ENCODE peak calls at places on chromosomes 13 and 19, in five cellular contexts. N, B, S, O and W are unnamed samples.

GRCh38 chr13:19845758-19846157 is 17.7 kb downstream of the ZMYM5 start:
- DNase-seq in S (peak), N (no peak), O (no peak), B (peak), W (peak)

GRCh38 chr13:79862515-79862914 is 381.6 kb downstream of the NDFIP2 start:
- DNase-seq in O (no peak), B (no peak), N (no peak), S (no peak), W (no peak)

GRCh38 chr13:49627831-49628652 is at the start of gene ARL11:
- DNase-seq in O (peak), S (no peak), N (peak), B (peak), W (no peak)

GRCh38 chr19:6233051-6233826 is 46.5 kb downstream of the MLLT1 start:
- DNase-seq in N (no peak), O (no peak), B (no peak), S (no peak), W (no peak)

GRCh38 chr13:48184260-48184659 is 48.7 kb upstream of the ITM2B start:
- DNase-seq in S (no peak), N (no peak), O (no peak), B (no peak), W (no peak)

GRCh38 chr13:98346904-98347636 is 170.0 kb upstream of the RNF113B start:
- DNase-seq in N (no peak), B (no peak), S (no peak), O (no peak), W (no peak)

GRCh38 chr13:104586010-104586746 is 1520.0 kb upstream of the SLC10A2 start:
- DNase-seq in O (no peak), N (no peak), S (no peak), B (no peak), W (no peak)

GRCh38 chr13:76845367-76845766 is 40.8 kb downstream of the KCTD12 start:
- DNase-seq in N (no peak), B (no peak), O (no peak), S (no peak), W (no peak)

GRCh38 chr19:41957838-41958366 is 1.2 kb downstream of the RABAC1 start:
- DNase-seq in N (peak), B (peak), S (peak), O (no peak), W (peak)

GRCh38 chr19:38658462-38659306 is 11.2 kb downstream of the ACTN4 start:
- DNase-seq in S (peak), B (no peak), N (no peak), O (no peak), W (peak)

GRCh38 chr19:30799854-30800755 is 427.9 kb downstream of the ZNF536 start:
- DNase-seq in N (peak), S (peak), B (peak), O (no peak), W (peak)

GRCh38 chr19:45577111-45577905 is 7.3 kb downstream of the OPA3 start:
- DNase-seq in N (no peak), B (no peak), O (no peak), S (peak), W (peak)

DNA sequence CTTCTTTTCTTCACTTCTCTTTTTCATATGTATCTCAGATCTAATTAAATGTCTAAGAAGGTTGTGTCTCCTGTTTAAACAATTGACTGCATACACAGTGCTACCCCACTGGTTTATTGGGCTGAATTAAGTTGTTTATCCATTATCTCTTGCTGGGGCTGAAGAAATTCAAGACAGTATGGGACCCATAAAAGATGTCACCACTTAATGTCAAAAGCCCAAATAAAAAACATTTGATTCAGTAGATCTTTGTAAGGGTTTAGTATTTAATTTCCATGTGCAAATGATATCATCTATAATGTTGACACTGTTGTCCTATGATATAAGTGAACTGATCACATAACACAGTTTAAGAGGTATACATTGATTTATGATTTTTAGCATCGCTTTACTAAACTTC is 1431.9 kb upstream of the PCDH20 start:
- DNase-seq in O (no peak), N (no peak), B (no peak), S (no peak), W (no peak)
- TF ChIP-seq CTCF in O (no peak), N (no peak), B (no peak), S (no peak), W (no peak)

GRCh38 chr19:11382898-11383705 is 1.0 kb downstream of the EPOR start:
- DNase-seq in O (no peak), B (peak), N (peak), S (peak), W (peak)
- TF ChIP-seq KDM1A in O (no peak), B (peak), N (peak), S (peak), W (no peak)

GRCh38 chr19:547836-548720 is 4.2 kb downstream of the GZMM start:
- DNase-seq in B (peak), O (no peak), N (no peak), S (no peak), W (no peak)
- TF ChIP-seq CTCF in B (peak), O (no peak), N (peak), S (peak), W (no peak)

DNA sequence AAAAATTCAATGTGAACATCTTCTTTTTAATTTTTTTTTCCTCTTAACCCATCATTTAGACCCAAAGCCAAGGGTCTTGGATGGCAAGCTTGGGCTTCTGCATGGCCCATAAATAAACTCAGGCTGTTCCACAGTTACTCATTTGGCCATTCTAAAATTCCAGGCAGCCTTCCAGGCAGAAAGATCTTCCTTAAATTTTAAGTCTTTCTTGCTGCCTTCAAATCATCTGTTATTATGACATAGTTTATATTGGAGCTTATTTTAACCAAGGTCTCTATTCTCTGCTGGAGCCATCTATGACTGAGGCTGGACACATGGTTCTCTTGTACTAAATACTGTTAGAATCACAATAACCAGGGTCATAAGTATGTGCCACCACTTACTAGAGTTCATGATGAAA is 317.3 kb upstream of the MAB21L1 start:
- DNase-seq in S (no peak), O (no peak), N (no peak), B (no peak), W (no peak)
- TF ChIP-seq KDM1A in S (no peak), O (no peak), N (no peak), B (no peak), W (no peak)

DNA sequence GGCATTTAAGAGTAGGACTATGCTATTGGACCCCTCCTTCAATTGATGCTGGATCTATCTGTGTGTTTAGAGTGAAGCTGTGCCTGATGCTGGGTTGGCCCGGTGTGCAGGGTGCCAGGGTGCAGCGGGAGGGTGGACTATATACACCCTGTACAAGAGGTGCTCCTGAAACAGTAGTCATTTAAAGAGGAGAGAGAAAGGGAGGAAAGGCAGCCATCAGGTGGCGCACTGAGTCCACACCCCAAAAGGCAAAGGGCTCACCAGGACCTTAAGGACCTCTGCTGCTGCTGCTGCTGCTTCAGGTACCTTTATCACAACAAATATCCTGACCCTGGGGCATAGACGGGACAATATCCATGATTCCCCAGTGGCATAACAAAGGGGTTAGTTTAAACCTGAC is 39.4 kb downstream of the ZNF136 start:
- DNase-seq in O (no peak), N (peak), B (no peak), S (peak), W (no peak)
- TF ChIP-seq CTCF in O (no peak), N (peak), B (peak), S (peak), W (no peak)

DNA sequence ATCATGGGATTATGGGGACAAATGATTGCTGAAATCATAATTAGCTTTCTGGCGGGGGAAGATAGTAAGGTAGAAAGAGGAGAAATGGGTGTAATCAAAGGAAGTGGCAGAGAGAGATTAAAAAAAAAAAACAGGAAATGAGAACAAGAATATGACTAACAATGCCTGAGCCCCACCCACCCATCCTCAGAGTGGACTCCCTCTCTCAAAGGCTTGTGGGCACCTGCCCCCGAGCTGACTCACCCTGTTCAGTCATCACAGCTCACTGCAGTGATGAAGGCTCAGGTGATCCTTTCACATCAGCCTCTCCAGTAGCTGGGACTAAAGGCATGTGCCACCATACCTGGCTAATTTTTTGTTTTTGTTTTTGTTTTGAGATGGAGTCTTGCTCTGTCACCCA is 26.4 kb upstream of the TPT1 start:
- DNase-seq in N (no peak), O (peak), B (peak), S (peak), W (peak)
- TF ChIP-seq KDM1A in N (no peak), O (no peak), B (peak), S (no peak), W (no peak)